ENCODE peak calls at places on chromosomes 2 and 18, in four cellular contexts. One of them, this sample, is unnamed.

GRCh38 chr2:237591021-237591370 is 462 bp upstream of the RAB17 start:
- DNase-seq in Peyer's patch: peak
- DNase-seq in body of pancreas: peak
- DNase-seq in adrenal gland: peak
- DNase-seq in this sample: no peak

GRCh38 chr2:239895116-239895515 is 130.0 kb downstream of the NDUFA10 start:
- DNase-seq in Peyer's patch: peak
- DNase-seq in body of pancreas: no peak
- DNase-seq in adrenal gland: no peak
- DNase-seq in this sample: no peak

GRCh38 chr2:236512902-236513433 is 56.7 kb upstream of the ACKR3 start:
- DNase-seq in Peyer's patch: peak
- DNase-seq in body of pancreas: peak
- DNase-seq in adrenal gland: peak
- DNase-seq in this sample: peak

GRCh38 chr2:169260246-169260645 is 102.1 kb downstream of the LRP2 start:
- DNase-seq in Peyer's patch: no peak
- DNase-seq in body of pancreas: no peak
- DNase-seq in adrenal gland: no peak
- DNase-seq in this sample: no peak

GRCh38 chr18:5066380-5066977 is 130.6 kb downstream of the AKAIN1 start:
- DNase-seq in Peyer's patch: no peak
- DNase-seq in body of pancreas: no peak
- DNase-seq in adrenal gland: no peak
- DNase-seq in this sample: no peak

GRCh38 chr2:181949047-181949446 is 36.6 kb upstream of the PPP1R1C start:
- DNase-seq in Peyer's patch: no peak
- DNase-seq in body of pancreas: no peak
- DNase-seq in adrenal gland: no peak
- DNase-seq in this sample: no peak

GRCh38 chr2:221205103-221205502 is 367.0 kb downstream of the EPHA4 start:
- DNase-seq in Peyer's patch: no peak
- DNase-seq in body of pancreas: no peak
- DNase-seq in adrenal gland: no peak
- DNase-seq in this sample: no peak

GRCh38 chr2:232887171-232887850 is 17.2 kb downstream of the SNORC start:
- DNase-seq in Peyer's patch: peak
- DNase-seq in body of pancreas: no peak
- DNase-seq in adrenal gland: no peak
- DNase-seq in this sample: no peak

GRCh38 chr2:240769096-240769495 is 50.9 kb downstream of the KIF1A start:
- DNase-seq in Peyer's patch: no peak
- DNase-seq in body of pancreas: no peak
- DNase-seq in adrenal gland: no peak
- DNase-seq in this sample: no peak

GRCh38 chr18:38909972-38910371 is 1344.4 kb upstream of the CELF4 start:
- DNase-seq in Peyer's patch: no peak
- DNase-seq in body of pancreas: no peak
- DNase-seq in adrenal gland: no peak
- DNase-seq in this sample: no peak

GRCh38 chr2:141467331-141467730 is 663.5 kb downstream of the LRP1B start:
- DNase-seq in Peyer's patch: no peak
- DNase-seq in body of pancreas: no peak
- DNase-seq in adrenal gland: no peak
- DNase-seq in this sample: no peak

GRCh38 chr2:171598713-171599319 is 76.5 kb downstream of the CYBRD1 start:
- DNase-seq in Peyer's patch: no peak
- DNase-seq in body of pancreas: peak
- DNase-seq in adrenal gland: peak
- DNase-seq in this sample: peak

GRCh38 chr2:10775036-10775780 is 37.4 kb downstream of the PDIA6 start:
- DNase-seq in Peyer's patch: no peak
- DNase-seq in body of pancreas: no peak
- DNase-seq in adrenal gland: no peak
- DNase-seq in this sample: no peak

GRCh38 chr2:135685361-135685760 is 56.3 kb upstream of the UBXN4 start:
- DNase-seq in Peyer's patch: no peak
- DNase-seq in body of pancreas: no peak
- DNase-seq in adrenal gland: no peak
- DNase-seq in this sample: no peak

GRCh38 chr2:155169317-155169716 is 470.8 kb downstream of the KCNJ3 start:
- DNase-seq in Peyer's patch: no peak
- DNase-seq in body of pancreas: no peak
- DNase-seq in adrenal gland: no peak
- DNase-seq in this sample: no peak

GRCh38 chr18:46867471-46868170 is 49.7 kb downstream of the PIAS2 start:
- DNase-seq in Peyer's patch: no peak
- DNase-seq in body of pancreas: no peak
- DNase-seq in adrenal gland: no peak
- DNase-seq in this sample: no peak

DNA sequence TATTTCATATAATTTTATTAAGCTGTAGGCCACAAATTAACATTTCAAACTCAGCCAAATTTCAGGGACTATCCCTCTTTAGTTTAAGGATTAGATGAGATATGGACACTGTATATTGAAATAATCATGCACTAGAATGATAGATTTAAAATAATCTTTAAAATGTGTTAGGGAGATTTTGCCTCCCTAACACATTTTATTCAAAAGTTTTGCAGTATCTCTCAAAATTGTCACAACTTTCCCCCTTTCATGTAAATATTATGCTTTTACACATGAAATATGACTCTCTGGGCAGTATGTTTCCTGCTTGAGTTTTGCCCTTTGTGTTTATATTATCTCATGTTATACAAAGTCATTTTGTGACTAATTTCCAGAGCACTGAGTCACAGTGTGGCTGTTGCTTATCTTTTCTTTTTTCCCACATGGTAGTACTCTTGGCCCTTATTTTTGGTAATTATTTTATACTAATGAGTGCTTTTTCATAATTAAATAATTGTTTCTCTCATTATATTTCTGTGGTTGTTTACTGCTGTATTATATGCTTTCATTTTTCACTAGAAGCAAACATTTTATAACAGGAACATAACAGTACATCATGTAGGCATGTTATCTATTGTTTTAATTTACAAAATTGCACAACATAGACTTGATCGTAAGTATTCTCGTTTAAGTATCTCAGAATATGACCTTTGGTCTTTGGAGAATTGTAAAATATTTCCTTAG is 1.1 kb downstream of the TFPI start:
- DNase-seq in Peyer's patch: no peak
- DNase-seq in body of pancreas: no peak
- DNase-seq in adrenal gland: no peak
- DNase-seq in this sample: no peak
- TF ChIP-seq POLR2A in Peyer's patch: no peak
- TF ChIP-seq POLR2A in body of pancreas: no peak
- TF ChIP-seq POLR2A in adrenal gland: no peak
- TF ChIP-seq POLR2A in this sample: no peak

DNA sequence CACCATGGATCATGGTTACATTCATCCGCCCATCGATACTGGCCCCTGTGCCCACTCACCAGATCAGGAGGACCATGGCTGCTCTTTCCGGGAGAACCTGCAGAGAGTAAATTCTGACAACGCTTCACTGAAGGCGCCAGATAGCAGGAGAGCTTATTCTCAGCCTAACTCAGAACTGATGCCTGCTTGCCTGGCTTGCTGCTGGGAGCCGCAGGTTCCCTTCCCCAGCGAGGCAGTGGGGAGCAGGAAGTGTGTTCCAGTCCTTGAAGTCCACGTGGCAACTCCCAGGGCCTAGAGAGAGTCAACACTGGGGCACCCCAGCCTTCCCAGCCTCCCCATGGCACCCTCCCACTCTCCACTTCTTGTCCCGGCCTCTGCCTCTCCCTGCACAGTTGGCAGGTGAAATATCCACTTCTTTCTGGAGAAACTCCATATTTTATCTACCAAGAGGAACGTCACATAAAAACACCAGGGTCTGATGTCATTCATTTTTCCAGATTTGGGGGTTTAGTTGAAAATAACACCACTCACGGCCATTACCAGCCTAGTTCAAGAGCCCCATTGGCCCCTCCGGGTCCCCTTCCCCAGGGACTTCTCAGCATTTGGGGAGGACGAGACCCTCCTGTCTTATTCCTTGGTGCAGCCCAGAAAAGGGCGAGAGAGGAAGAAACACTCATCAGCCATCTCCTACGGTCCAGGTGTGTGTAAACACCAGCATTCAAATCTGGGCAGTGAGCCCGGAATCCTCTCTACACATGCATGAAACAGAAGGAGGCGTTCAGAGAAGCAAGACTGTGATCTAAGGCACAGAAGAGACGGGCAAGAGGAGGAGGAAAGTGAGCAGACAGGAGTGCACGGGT is 3.5 kb upstream of the TUBB6 start:
- DNase-seq in Peyer's patch: no peak
- DNase-seq in body of pancreas: peak
- DNase-seq in adrenal gland: no peak
- DNase-seq in this sample: no peak
- TF ChIP-seq POLR2A in Peyer's patch: no peak
- TF ChIP-seq POLR2A in body of pancreas: no peak
- TF ChIP-seq POLR2A in adrenal gland: no peak
- TF ChIP-seq POLR2A in this sample: no peak

GRCh38 chr2:151359768-151360167 is 2.4 kb downstream of the TNFAIP6 start:
- DNase-seq in Peyer's patch: no peak
- DNase-seq in body of pancreas: no peak
- DNase-seq in adrenal gland: no peak
- DNase-seq in this sample: no peak

GRCh38 chr2:151354807-151355206 is 2.6 kb upstream of the TNFAIP6 start:
- DNase-seq in Peyer's patch: no peak
- DNase-seq in body of pancreas: no peak
- DNase-seq in adrenal gland: no peak
- DNase-seq in this sample: no peak

GRCh38 chr2:151361674-151362380 is 4.4 kb downstream of the TNFAIP6 start:
- DNase-seq in Peyer's patch: no peak
- DNase-seq in body of pancreas: no peak
- DNase-seq in adrenal gland: no peak
- DNase-seq in this sample: no peak

GRCh38 chr2:151357359-151357758 is at the start of gene TNFAIP6:
- DNase-seq in Peyer's patch: no peak
- DNase-seq in body of pancreas: no peak
- DNase-seq in adrenal gland: no peak
- DNase-seq in this sample: no peak
- TF ChIP-seq POLR2A in Peyer's patch: peak
- TF ChIP-seq POLR2A in body of pancreas: peak
- TF ChIP-seq POLR2A in adrenal gland: peak
- TF ChIP-seq POLR2A in this sample: no peak

GRCh38 chr2:215423928-215424540 is 11.8 kb downstream of the FN1 start:
- DNase-seq in Peyer's patch: no peak
- DNase-seq in body of pancreas: no peak
- DNase-seq in adrenal gland: no peak
- DNase-seq in this sample: no peak

GRCh38 chr2:215427585-215427984 is 8.3 kb downstream of the FN1 start:
- DNase-seq in Peyer's patch: no peak
- DNase-seq in body of pancreas: no peak
- DNase-seq in adrenal gland: no peak
- DNase-seq in this sample: no peak

GRCh38 chr2:215422676-215423075 is 13.2 kb downstream of the FN1 start:
- DNase-seq in Peyer's patch: no peak
- DNase-seq in body of pancreas: no peak
- DNase-seq in adrenal gland: no peak
- DNase-seq in this sample: no peak

GRCh38 chr2:215423234-215423633 is 12.6 kb downstream of the FN1 start:
- DNase-seq in Peyer's patch: no peak
- DNase-seq in body of pancreas: no peak
- DNase-seq in adrenal gland: no peak
- DNase-seq in this sample: no peak

DNA sequence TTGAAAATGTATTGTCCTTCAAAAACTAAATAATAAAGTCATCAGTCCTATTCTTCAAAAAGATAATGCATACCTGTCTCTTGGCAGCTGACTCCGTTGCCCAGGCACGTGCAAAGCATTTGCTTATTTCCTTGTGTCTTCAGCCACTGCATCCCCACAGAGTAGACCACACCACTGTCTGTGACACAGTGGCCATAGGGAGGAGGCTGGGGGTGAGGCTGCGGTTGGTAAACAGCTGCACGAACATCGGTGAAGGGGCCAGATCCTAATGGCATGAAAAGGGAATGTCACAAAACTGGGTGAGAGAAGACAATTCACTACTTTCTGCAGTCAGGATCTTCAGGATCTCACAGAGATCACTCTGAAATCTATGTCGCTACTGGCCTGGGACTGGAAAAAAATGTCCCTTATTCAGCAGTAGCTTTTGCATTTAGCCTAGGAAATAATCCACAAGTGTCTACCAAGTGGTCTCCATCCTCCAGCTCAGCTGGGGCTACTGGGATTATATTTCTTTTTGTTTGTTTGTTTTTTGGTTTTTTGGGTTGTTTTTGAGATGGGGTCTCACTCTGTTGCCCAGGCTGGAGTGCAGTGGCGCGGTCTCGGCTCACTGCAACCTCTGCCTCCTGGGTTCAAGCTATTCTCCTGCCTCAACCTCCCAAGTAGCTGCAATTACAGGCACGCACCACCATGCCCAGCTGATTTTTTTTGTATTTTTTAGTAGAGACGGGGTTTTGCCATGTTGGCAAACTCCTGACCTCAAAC is 10.7 kb downstream of the FN1 start:
- DNase-seq in Peyer's patch: no peak
- DNase-seq in body of pancreas: no peak
- DNase-seq in adrenal gland: no peak
- DNase-seq in this sample: no peak
- TF ChIP-seq POLR2A in Peyer's patch: no peak
- TF ChIP-seq POLR2A in body of pancreas: no peak
- TF ChIP-seq POLR2A in adrenal gland: no peak
- TF ChIP-seq POLR2A in this sample: no peak

DNA sequence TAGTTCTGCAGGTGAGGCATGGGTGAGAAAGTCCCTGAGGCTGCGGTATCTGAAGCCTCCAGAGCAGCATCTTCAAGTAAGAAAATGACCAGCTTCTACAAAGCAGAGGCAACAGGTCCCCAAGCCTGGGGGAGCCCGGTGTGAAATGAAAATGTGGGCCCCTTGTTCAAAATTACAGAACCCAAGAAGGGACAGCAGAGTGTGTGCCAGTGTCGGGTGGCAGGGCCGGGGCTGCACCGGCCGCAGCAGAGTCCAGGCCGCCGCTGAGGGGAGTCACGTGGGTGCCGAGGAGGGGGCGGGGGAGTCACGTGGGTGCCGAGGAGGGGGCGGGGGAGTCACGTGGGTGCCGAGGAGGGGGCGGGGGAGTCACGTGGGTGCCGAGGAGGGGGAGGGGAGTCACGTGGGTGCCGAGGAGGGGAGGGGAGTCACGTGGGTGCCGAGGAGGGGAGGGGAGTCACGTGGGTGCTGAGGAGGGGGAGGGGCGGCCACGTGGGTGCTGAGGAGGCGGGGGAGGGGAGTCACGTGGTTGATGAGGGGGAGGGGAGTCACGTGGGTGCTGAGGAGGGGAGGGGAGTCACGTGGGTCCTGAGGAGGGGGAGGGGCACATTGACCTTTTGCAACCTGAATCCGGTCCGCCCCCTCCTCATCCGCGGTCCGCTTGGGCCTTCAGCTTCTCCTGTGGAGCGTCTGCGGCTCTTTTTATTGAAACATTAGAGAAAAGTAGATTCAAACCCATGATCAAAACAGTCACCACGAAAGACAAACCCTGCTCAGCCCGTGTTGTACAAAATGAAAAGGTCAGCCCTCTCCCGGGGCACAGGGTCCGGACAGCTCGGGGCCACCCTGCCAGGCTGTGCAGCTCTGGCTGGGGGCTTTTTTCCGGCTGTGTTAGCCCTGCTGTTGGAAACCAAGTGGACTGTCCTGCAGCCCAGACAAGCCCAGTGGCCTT is 10.4 kb downstream of the COLEC11 start:
- DNase-seq in Peyer's patch: peak
- DNase-seq in body of pancreas: peak
- DNase-seq in adrenal gland: peak
- DNase-seq in this sample: no peak
- TF ChIP-seq POLR2A in Peyer's patch: no peak
- TF ChIP-seq POLR2A in body of pancreas: no peak
- TF ChIP-seq POLR2A in adrenal gland: no peak
- TF ChIP-seq POLR2A in this sample: no peak